ENCODE peak calls at places on chromosomes 12 and 14, in seven cellular contexts. N is GM23338, O is left lung, G is HepG2, Q is adipocyte, A is GM23248, Y is aorta. V is an unnamed sample.

GRCh38 chr12:108832208-108832607 is 25.2 kb downstream of the SSH1 start:
- DNase-seq in O (no peak), N (no peak), G (no peak), Y (no peak), Q (no peak), A (no peak), V (no peak)

GRCh38 chr12:103851127-103851526 is 10.1 kb upstream of the NT5DC3 start:
- DNase-seq in G (no peak), Q (peak; percentile 43), A (peak; percentile 21), O (no peak), Y (no peak), N (no peak), V (no peak)

GRCh38 chr12:130611026-130611905 is 104.8 kb downstream of the RIMBP2 start:
- DNase-seq in N (no peak), Q (no peak), G (no peak), Y (no peak), A (no peak), O (no peak), V (peak; percentile 50)

GRCh38 chr14:53929871-53930685 is 26.5 kb downstream of the BMP4 start:
- DNase-seq in O (no peak), Y (no peak), A (no peak), Q (peak; percentile 16), N (peak; percentile 90), G (no peak), V (no peak)

GRCh38 chr14:54625158-54625557 is 58.2 kb downstream of the SAMD4A start:
- DNase-seq in G (no peak), Q (no peak), O (no peak), N (peak; percentile 44), Y (no peak), A (peak; percentile 83), V (no peak)

GRCh38 chr12:117980621-117981020 is 11.8 kb upstream of the KSR2 start:
- DNase-seq in Y (no peak), N (no peak), Q (peak; percentile 81), O (no peak), A (peak; percentile 24), G (no peak), V (no peak)

GRCh38 chr14:81323621-81324400 is 76.3 kb downstream of the STON2 start:
- DNase-seq in A (no peak), N (peak; percentile 77), O (peak; percentile 54), G (no peak), Q (no peak), Y (no peak), V (no peak)

GRCh38 chr12:47397664-47398281 is 308.1 kb downstream of the RPAP3 start:
- DNase-seq in G (peak; percentile 36), N (peak; percentile 45), A (peak; percentile 86), O (no peak), Q (peak; percentile 70), Y (no peak), V (no peak)

GRCh38 chr12:82596484-82596883 is 90.2 kb upstream of the TMTC2 start:
- DNase-seq in O (no peak), Y (no peak), N (no peak), Q (no peak), G (no peak), A (no peak), V (no peak)

GRCh38 chr12:76713130-76713529 is 50.8 kb upstream of the ZDHHC17 start:
- DNase-seq in O (no peak), N (peak; percentile 70), Y (no peak), Q (no peak), A (no peak), G (peak; percentile 16), V (no peak)

GRCh38 chr12:11787921-11788849 is 138.7 kb downstream of the ETV6 start:
- DNase-seq in Y (no peak), G (no peak), N (no peak), Q (no peak), A (no peak), O (no peak), V (no peak)

GRCh38 chr14:61561657-61562276 is 133.5 kb upstream of the HIF1A start:
- DNase-seq in O (peak; percentile 82), G (peak; percentile 94), Y (peak; percentile 89), Q (peak; percentile 96), A (peak; percentile 96), N (peak; percentile 36), V (peak; percentile 74)

GRCh38 chr12:91854725-91855124 is 290.9 kb downstream of the BTG1 start:
- DNase-seq in A (peak; percentile 63), O (no peak), G (no peak), N (no peak), Y (no peak), Q (peak; percentile 58), V (no peak)

GRCh38 chr14:89435527-89436273 is 18.7 kb upstream of the FOXN3 start:
- DNase-seq in G (no peak), Q (no peak), O (no peak), Y (no peak), N (no peak), A (no peak), V (no peak)

GRCh38 chr14:56648508-56649301 is 69.1 kb downstream of the TMEM260 start:
- DNase-seq in O (no peak), Y (no peak), Q (no peak), N (no peak), A (no peak), G (no peak), V (no peak)

GRCh38 chr12:75120202-75120774 is 89.4 kb downstream of the KCNC2 start:
- DNase-seq in G (no peak), O (no peak), A (no peak), Q (peak; percentile 48), Y (no peak), N (no peak), V (no peak)

GRCh38 chr12:41269056-41269455 is 80.9 kb downstream of the PDZRN4 start:
- DNase-seq in Y (no peak), N (no peak), A (no peak), O (no peak), Q (no peak), G (no peak), V (no peak)

GRCh38 chr12:2341051-2341751 is 288.4 kb downstream of the CACNA1C start:
- DNase-seq in N (no peak), Y (peak; percentile 69), Q (no peak), A (no peak), O (no peak), G (no peak), V (no peak)

GRCh38 chr12:32201996-32202395 is 95.3 kb downstream of the BICD1 start:
- DNase-seq in Q (no peak), O (no peak), Y (no peak), A (no peak), N (no peak), G (no peak), V (no peak)

GRCh38 chr14:100078997-100079561 is 13.9 kb downstream of the EVL start:
- DNase-seq in A (peak; percentile 83), Y (no peak), G (no peak), Q (peak; percentile 52), N (peak; percentile 63), O (no peak), V (no peak)

GRCh38 chr12:29024117-29024516 is 125.0 kb upstream of the FAR2 start:
- DNase-seq in A (peak; percentile 36), Q (peak; percentile 56), O (no peak), N (peak; percentile 15), G (no peak), Y (no peak), V (no peak)

GRCh38 chr12:26564391-26564790 is 268.6 kb downstream of the ITPR2 start:
- DNase-seq in N (no peak), G (no peak), A (no peak), Y (no peak), O (no peak), Q (no peak), V (no peak)

DNA sequence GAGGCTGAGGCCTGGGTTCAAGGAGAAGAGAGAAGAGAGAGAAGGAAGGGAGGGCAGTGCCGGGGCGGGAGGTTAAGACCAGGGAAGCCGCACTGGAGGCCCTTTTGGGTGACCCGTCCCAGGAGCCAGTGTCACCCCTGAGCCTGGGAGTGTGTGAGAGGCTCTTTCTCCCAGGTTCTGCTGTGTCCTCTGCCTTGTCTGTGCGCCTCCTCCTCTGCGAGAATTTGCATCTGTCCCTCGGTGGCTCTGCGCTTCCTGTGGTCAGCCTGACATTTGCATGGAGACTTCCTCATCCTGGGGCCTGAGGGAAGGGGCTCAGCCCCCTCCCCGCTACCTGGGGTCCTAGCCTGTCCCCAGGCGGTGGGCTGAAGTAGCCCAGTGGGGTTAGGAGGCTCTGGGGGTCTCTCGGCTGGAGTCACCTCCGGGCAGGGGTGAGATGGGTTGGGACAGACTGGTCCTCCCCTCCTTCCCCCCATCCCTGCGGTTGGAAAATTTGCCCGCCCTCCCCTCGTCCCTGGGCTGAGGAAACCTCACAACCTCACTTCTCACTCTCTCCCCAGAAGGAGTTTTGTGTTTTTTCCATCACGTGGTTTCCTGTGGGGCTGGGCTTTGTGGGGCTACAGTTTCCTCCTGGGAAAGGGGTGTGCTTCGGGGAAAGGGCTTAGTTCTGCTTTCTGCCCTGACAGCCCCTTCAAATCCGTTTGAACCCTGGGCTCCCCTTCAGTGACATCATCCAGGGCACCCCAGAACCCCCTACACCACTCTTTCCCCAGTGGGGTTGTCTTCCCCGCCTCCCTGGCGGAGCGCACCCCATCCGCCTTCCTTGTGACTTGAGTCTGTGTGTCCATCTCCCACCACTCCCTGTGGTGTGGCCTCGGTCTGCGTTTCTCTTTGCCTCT is 2.5 kb downstream of the PTPN6 start:
- DNase-seq in G (no peak), Q (no peak), Y (peak; percentile 86), A (no peak), O (peak; percentile 83), N (no peak), V (no peak)
- H3K4me1 ChIP-seq in G (peaks cover 5% of the 10 kb centered on the region), Q (no peaks in the 10 kb centered on the region), Y (no peaks in the 10 kb centered on the region), A (no peaks in the 10 kb centered on the region), O (peaks cover 5% of the 10 kb centered on the region), N (peaks cover 13% of the 10 kb centered on the region), V (no peaks in the 10 kb centered on the region)

DNA sequence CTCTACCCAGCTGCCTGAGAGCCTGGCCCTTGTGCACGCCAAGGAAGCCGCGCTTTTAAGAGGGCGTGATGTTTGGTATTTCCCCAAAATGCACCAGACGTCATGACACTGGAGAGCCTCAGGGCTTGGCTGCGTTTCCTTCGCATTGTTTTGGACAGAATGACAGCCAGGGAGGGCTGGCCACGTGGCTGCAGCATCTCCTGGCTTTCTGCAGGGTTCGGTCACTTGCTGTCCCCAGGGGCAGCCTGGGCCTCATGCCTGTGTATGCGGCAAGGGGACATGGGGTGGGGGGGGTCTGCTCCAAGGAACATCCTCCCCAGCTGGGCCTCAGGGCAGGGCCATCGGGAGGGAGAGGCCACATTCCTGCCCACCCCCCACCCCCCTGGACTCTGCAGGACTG is 16.2 kb upstream of the NUDT14 start:
- DNase-seq in A (peak; percentile 82), O (no peak), Y (no peak), Q (peak; percentile 74), G (no peak), N (no peak), V (no peak)
- H3K4me1 ChIP-seq in A (no peaks in the 10 kb centered on the region), O (peaks cover 20% of the 10 kb centered on the region), Y (no peaks in the 10 kb centered on the region), Q (peaks cover 3% of the 10 kb centered on the region), G (peaks cover 46% of the 10 kb centered on the region), N (no peaks in the 10 kb centered on the region), V (peaks cover 39% of the 10 kb centered on the region)

GRCh38 chr12:53622724-53623123 is 3.5 kb downstream of the ATF7 start:
- DNase-seq in G (no peak), O (no peak), N (no peak), A (no peak), Y (no peak), Q (no peak), V (no peak)
- H3K4me1 ChIP-seq in G (peaks cover 28% of the 10 kb centered on the region), O (peaks cover 40% of the 10 kb centered on the region), N (peaks cover 22% of the 10 kb centered on the region), A (peaks cover 31% of the 10 kb centered on the region), Y (no peaks in the 10 kb centered on the region), Q (peaks cover 42% of the 10 kb centered on the region), V (peaks cover 17% of the 10 kb centered on the region)

DNA sequence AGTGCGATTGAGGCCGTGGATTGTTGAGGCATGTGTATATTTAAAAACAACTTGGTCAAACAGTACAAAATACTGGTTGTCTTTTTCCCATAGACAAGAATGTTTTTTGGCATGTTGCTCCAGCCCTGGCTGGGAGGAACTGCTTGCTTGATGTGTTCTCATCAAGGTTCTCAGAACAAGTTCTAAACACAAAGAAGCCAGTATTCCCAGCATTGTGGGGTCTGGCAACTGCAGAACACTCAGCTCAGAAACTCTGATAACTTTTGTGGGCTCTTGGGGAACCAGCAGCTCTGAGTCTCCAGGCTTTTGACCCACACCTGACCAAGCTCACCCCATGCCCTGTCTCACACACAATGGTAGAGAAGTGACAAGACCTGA is 27.1 kb upstream of the DICER1 start:
- DNase-seq in A (no peak), N (no peak), Q (peak; percentile 20), Y (no peak), G (no peak), O (no peak), V (no peak)
- H3K4me1 ChIP-seq in A (peaks cover 2% of the 10 kb centered on the region), N (peaks cover 8% of the 10 kb centered on the region), Q (peaks cover 34% of the 10 kb centered on the region), Y (no peaks in the 10 kb centered on the region), G (peaks cover 35% of the 10 kb centered on the region), O (peaks cover 15% of the 10 kb centered on the region), V (peaks cover 17% of the 10 kb centered on the region)

V was measured in tibial artery.